ENCODE peak calls at places on chromosomes 6 and 20, in four cellular contexts. Y is HepG2; K is stimulated activated CD8-positive, alpha-beta memory T cell treated with anti-CD3 and anti-CD28 coated beads, Interleukin-2, amount 100 ng/mL, for 1 hour; S is CD8-positive, alpha-beta memory T cell. V is an unnamed sample.

GRCh38 chr20:10671850-10672578 is 1.8 kb downstream of the JAG1 start:
- DNase-seq in S (no peak), Y (no peak), K (no peak), V (no peak)

GRCh38 chr20:17912916-17913315 is 55.7 kb downstream of the SNX5 start:
- DNase-seq in K (no peak), S (no peak), Y (no peak), V (no peak)

GRCh38 chr6:168514216-168514615 is 73.2 kb downstream of the SMOC2 start:
- DNase-seq in S (no peak), Y (no peak), K (no peak), V (no peak)

GRCh38 chr20:59120491-59120890 is 43.1 kb upstream of the ZNF831 start:
- DNase-seq in Y (no peak), K (no peak), S (peak), V (no peak)

GRCh38 chr6:106156413-106156812 is 70.3 kb downstream of the PRDM1 start:
- DNase-seq in Y (no peak), S (no peak), K (no peak), V (no peak)

GRCh38 chr6:391559-392440 is at the start of gene IRF4:
- DNase-seq in Y (no peak), S (no peak), K (no peak), V (no peak)

GRCh38 chr6:107511410-107512070 is 21.6 kb downstream of the SOBP start:
- DNase-seq in K (no peak), Y (no peak), S (no peak), V (no peak)

GRCh38 chr20:23103284-23104018 is 17.3 kb upstream of the CD93 start:
- DNase-seq in S (no peak), K (no peak), Y (no peak), V (no peak)

GRCh38 chr6:24856954-24857670 is 58.4 kb upstream of the ARMH2 start:
- DNase-seq in Y (no peak), K (no peak), S (no peak), V (no peak)

GRCh38 chr6:131226465-131226864 is 91.2 kb downstream of the AKAP7 start:
- DNase-seq in K (no peak), Y (no peak), S (no peak), V (no peak)

GRCh38 chr6:169425628-169426370 is 172.2 kb upstream of the THBS2 start:
- DNase-seq in S (no peak), Y (no peak), K (no peak), V (no peak)

GRCh38 chr6:163531122-163531521 is 116.6 kb downstream of the QKI start:
- DNase-seq in K (no peak), Y (no peak), S (no peak), V (no peak)

GRCh38 chr6:158499601-158500000 is 60.3 kb upstream of the TMEM181 start:
- DNase-seq in K (no peak), Y (no peak), S (no peak), V (no peak)

GRCh38 chr6:109816452-109817374 is 125.6 kb downstream of the FIG4 start:
- DNase-seq in K (no peak), S (no peak), Y (no peak), V (no peak)

GRCh38 chr6:162849269-162849668 is 121.5 kb downstream of the PACRG start:
- DNase-seq in K (no peak), Y (no peak), S (no peak), V (no peak)

GRCh38 chr6:141321486-141322347 is 811.0 kb upstream of the GJE1 start:
- DNase-seq in S (no peak), K (no peak), Y (no peak), V (no peak)